ENCODE peak calls at places on chromosomes 6 and 20, in ten cellular contexts. One of them, this sample, is unnamed.

GRCh38 chr20:33914871-33915270 is 78.8 kb upstream of the RALY start:
- DNase-seq in posterior cingulate gyrus: no peak
- DNase-seq in stimulated activated CD4-positive, alpha-beta T cell treated with anti-CD3 and anti-CD28 coated beads, Interleukin-2, amount 100 ng/mL, for 48 hours: no peak
- DNase-seq in M059J: peak; percentile 89
- DNase-seq in activated CD4-positive, alpha-beta T cell treated with anti-CD3 and anti-CD28 coated beads, Interleukin-2, amount 10 ng/mL, durations not matched to agents 7 days and 5 days: peak; percentile 70
- DNase-seq in smooth muscle cell of the brain vasculature: peak; percentile 80
- DNase-seq in HT-29: peak; percentile 17
- DNase-seq in EL: peak; percentile 68
- DNase-seq in activated CD8-positive, alpha-beta memory T cell treated with anti-CD3 and anti-CD28 coated beads for 48 hours: no peak
- DNase-seq in NCI-H748 treated with DMSO at 0.1 percent for 48 hours: no peak
- DNase-seq in this sample: no peak

GRCh38 chr20:45311589-45312211 is 3.6 kb upstream of the MATN4 start:
- DNase-seq in posterior cingulate gyrus: peak; percentile 51
- DNase-seq in stimulated activated CD4-positive, alpha-beta T cell treated with anti-CD3 and anti-CD28 coated beads, Interleukin-2, amount 100 ng/mL, for 48 hours: peak; percentile 70
- DNase-seq in M059J: peak; percentile 51
- DNase-seq in activated CD4-positive, alpha-beta T cell treated with anti-CD3 and anti-CD28 coated beads, Interleukin-2, amount 10 ng/mL, durations not matched to agents 7 days and 5 days: peak; percentile 64
- DNase-seq in smooth muscle cell of the brain vasculature: no peak
- DNase-seq in HT-29: peak; percentile 84
- DNase-seq in EL: peak; percentile 65
- DNase-seq in activated CD8-positive, alpha-beta memory T cell treated with anti-CD3 and anti-CD28 coated beads for 48 hours: peak; percentile 52
- DNase-seq in NCI-H748 treated with DMSO at 0.1 percent for 48 hours: peak; percentile 2
- DNase-seq in this sample: peak; percentile 80

GRCh38 chr6:142853244-142854180 is 91.5 kb downstream of the HIVEP2 start:
- DNase-seq in posterior cingulate gyrus: no peak
- DNase-seq in stimulated activated CD4-positive, alpha-beta T cell treated with anti-CD3 and anti-CD28 coated beads, Interleukin-2, amount 100 ng/mL, for 48 hours: no peak
- DNase-seq in M059J: peak; percentile 75
- DNase-seq in activated CD4-positive, alpha-beta T cell treated with anti-CD3 and anti-CD28 coated beads, Interleukin-2, amount 10 ng/mL, durations not matched to agents 7 days and 5 days: no peak
- DNase-seq in smooth muscle cell of the brain vasculature: no peak
- DNase-seq in HT-29: no peak
- DNase-seq in EL: peak; percentile 53
- DNase-seq in activated CD8-positive, alpha-beta memory T cell treated with anti-CD3 and anti-CD28 coated beads for 48 hours: no peak
- DNase-seq in NCI-H748 treated with DMSO at 0.1 percent for 48 hours: no peak
- DNase-seq in this sample: no peak

GRCh38 chr20:61404311-61404710 is 152.2 kb downstream of the CDH4 start:
- DNase-seq in posterior cingulate gyrus: no peak
- DNase-seq in stimulated activated CD4-positive, alpha-beta T cell treated with anti-CD3 and anti-CD28 coated beads, Interleukin-2, amount 100 ng/mL, for 48 hours: no peak
- DNase-seq in M059J: no peak
- DNase-seq in activated CD4-positive, alpha-beta T cell treated with anti-CD3 and anti-CD28 coated beads, Interleukin-2, amount 10 ng/mL, durations not matched to agents 7 days and 5 days: no peak
- DNase-seq in smooth muscle cell of the brain vasculature: no peak
- DNase-seq in HT-29: no peak
- DNase-seq in EL: no peak
- DNase-seq in activated CD8-positive, alpha-beta memory T cell treated with anti-CD3 and anti-CD28 coated beads for 48 hours: no peak
- DNase-seq in NCI-H748 treated with DMSO at 0.1 percent for 48 hours: no peak
- DNase-seq in this sample: no peak

GRCh38 chr20:63223121-63223825 is 7.3 kb upstream of the YTHDF1 start:
- DNase-seq in posterior cingulate gyrus: peak; percentile 38
- DNase-seq in stimulated activated CD4-positive, alpha-beta T cell treated with anti-CD3 and anti-CD28 coated beads, Interleukin-2, amount 100 ng/mL, for 48 hours: peak; percentile 47
- DNase-seq in M059J: peak; percentile 53
- DNase-seq in activated CD4-positive, alpha-beta T cell treated with anti-CD3 and anti-CD28 coated beads, Interleukin-2, amount 10 ng/mL, durations not matched to agents 7 days and 5 days: peak; percentile 63
- DNase-seq in smooth muscle cell of the brain vasculature: no peak
- DNase-seq in HT-29: peak; percentile 78
- DNase-seq in EL: peak; percentile 41
- DNase-seq in activated CD8-positive, alpha-beta memory T cell treated with anti-CD3 and anti-CD28 coated beads for 48 hours: no peak
- DNase-seq in NCI-H748 treated with DMSO at 0.1 percent for 48 hours: no peak
- DNase-seq in this sample: peak; percentile 72

GRCh38 chr6:167731216-167731615 is 95.5 kb upstream of the AFDN start:
- DNase-seq in posterior cingulate gyrus: no peak
- DNase-seq in stimulated activated CD4-positive, alpha-beta T cell treated with anti-CD3 and anti-CD28 coated beads, Interleukin-2, amount 100 ng/mL, for 48 hours: no peak
- DNase-seq in M059J: no peak
- DNase-seq in activated CD4-positive, alpha-beta T cell treated with anti-CD3 and anti-CD28 coated beads, Interleukin-2, amount 10 ng/mL, durations not matched to agents 7 days and 5 days: no peak
- DNase-seq in smooth muscle cell of the brain vasculature: no peak
- DNase-seq in HT-29: no peak
- DNase-seq in EL: no peak
- DNase-seq in activated CD8-positive, alpha-beta memory T cell treated with anti-CD3 and anti-CD28 coated beads for 48 hours: no peak
- DNase-seq in NCI-H748 treated with DMSO at 0.1 percent for 48 hours: no peak
- DNase-seq in this sample: no peak

GRCh38 chr20:33477386-33478234 is 12.3 kb upstream of the CBFA2T2 start:
- DNase-seq in posterior cingulate gyrus: no peak
- DNase-seq in stimulated activated CD4-positive, alpha-beta T cell treated with anti-CD3 and anti-CD28 coated beads, Interleukin-2, amount 100 ng/mL, for 48 hours: no peak
- DNase-seq in M059J: no peak
- DNase-seq in activated CD4-positive, alpha-beta T cell treated with anti-CD3 and anti-CD28 coated beads, Interleukin-2, amount 10 ng/mL, durations not matched to agents 7 days and 5 days: no peak
- DNase-seq in smooth muscle cell of the brain vasculature: no peak
- DNase-seq in HT-29: no peak
- DNase-seq in EL: no peak
- DNase-seq in activated CD8-positive, alpha-beta memory T cell treated with anti-CD3 and anti-CD28 coated beads for 48 hours: no peak
- DNase-seq in NCI-H748 treated with DMSO at 0.1 percent for 48 hours: peak; percentile 81
- DNase-seq in this sample: no peak

GRCh38 chr20:34017610-34018009 is 23.9 kb downstream of the RALY start:
- DNase-seq in posterior cingulate gyrus: no peak
- DNase-seq in stimulated activated CD4-positive, alpha-beta T cell treated with anti-CD3 and anti-CD28 coated beads, Interleukin-2, amount 100 ng/mL, for 48 hours: no peak
- DNase-seq in M059J: peak; percentile 97
- DNase-seq in activated CD4-positive, alpha-beta T cell treated with anti-CD3 and anti-CD28 coated beads, Interleukin-2, amount 10 ng/mL, durations not matched to agents 7 days and 5 days: no peak
- DNase-seq in smooth muscle cell of the brain vasculature: peak; percentile 6
- DNase-seq in HT-29: no peak
- DNase-seq in EL: peak; percentile 97
- DNase-seq in activated CD8-positive, alpha-beta memory T cell treated with anti-CD3 and anti-CD28 coated beads for 48 hours: no peak
- DNase-seq in NCI-H748 treated with DMSO at 0.1 percent for 48 hours: no peak
- DNase-seq in this sample: no peak

GRCh38 chr6:36533321-36533720 is 14.0 kb downstream of the STK38 start:
- DNase-seq in posterior cingulate gyrus: no peak
- DNase-seq in stimulated activated CD4-positive, alpha-beta T cell treated with anti-CD3 and anti-CD28 coated beads, Interleukin-2, amount 100 ng/mL, for 48 hours: no peak
- DNase-seq in M059J: no peak
- DNase-seq in activated CD4-positive, alpha-beta T cell treated with anti-CD3 and anti-CD28 coated beads, Interleukin-2, amount 10 ng/mL, durations not matched to agents 7 days and 5 days: no peak
- DNase-seq in smooth muscle cell of the brain vasculature: no peak
- DNase-seq in HT-29: no peak
- DNase-seq in EL: peak; percentile 41
- DNase-seq in activated CD8-positive, alpha-beta memory T cell treated with anti-CD3 and anti-CD28 coated beads for 48 hours: no peak
- DNase-seq in NCI-H748 treated with DMSO at 0.1 percent for 48 hours: no peak
- DNase-seq in this sample: no peak

GRCh38 chr6:138336221-138336620 is 41.5 kb upstream of the SMIM28 start:
- DNase-seq in posterior cingulate gyrus: no peak
- DNase-seq in stimulated activated CD4-positive, alpha-beta T cell treated with anti-CD3 and anti-CD28 coated beads, Interleukin-2, amount 100 ng/mL, for 48 hours: no peak
- DNase-seq in M059J: no peak
- DNase-seq in activated CD4-positive, alpha-beta T cell treated with anti-CD3 and anti-CD28 coated beads, Interleukin-2, amount 10 ng/mL, durations not matched to agents 7 days and 5 days: no peak
- DNase-seq in smooth muscle cell of the brain vasculature: no peak
- DNase-seq in HT-29: no peak
- DNase-seq in EL: no peak
- DNase-seq in activated CD8-positive, alpha-beta memory T cell treated with anti-CD3 and anti-CD28 coated beads for 48 hours: no peak
- DNase-seq in NCI-H748 treated with DMSO at 0.1 percent for 48 hours: no peak
- DNase-seq in this sample: no peak

GRCh38 chr20:14721926-14722325 is 384.5 kb upstream of the FLRT3 start:
- DNase-seq in posterior cingulate gyrus: no peak
- DNase-seq in stimulated activated CD4-positive, alpha-beta T cell treated with anti-CD3 and anti-CD28 coated beads, Interleukin-2, amount 100 ng/mL, for 48 hours: no peak
- DNase-seq in M059J: peak; percentile 17
- DNase-seq in activated CD4-positive, alpha-beta T cell treated with anti-CD3 and anti-CD28 coated beads, Interleukin-2, amount 10 ng/mL, durations not matched to agents 7 days and 5 days: no peak
- DNase-seq in smooth muscle cell of the brain vasculature: no peak
- DNase-seq in HT-29: no peak
- DNase-seq in EL: no peak
- DNase-seq in activated CD8-positive, alpha-beta memory T cell treated with anti-CD3 and anti-CD28 coated beads for 48 hours: no peak
- DNase-seq in NCI-H748 treated with DMSO at 0.1 percent for 48 hours: no peak
- DNase-seq in this sample: no peak

GRCh38 chr6:45630801-45631200 is 253.1 kb upstream of the SUPT3H start:
- DNase-seq in posterior cingulate gyrus: no peak
- DNase-seq in stimulated activated CD4-positive, alpha-beta T cell treated with anti-CD3 and anti-CD28 coated beads, Interleukin-2, amount 100 ng/mL, for 48 hours: no peak
- DNase-seq in M059J: peak; percentile 86
- DNase-seq in activated CD4-positive, alpha-beta T cell treated with anti-CD3 and anti-CD28 coated beads, Interleukin-2, amount 10 ng/mL, durations not matched to agents 7 days and 5 days: no peak
- DNase-seq in smooth muscle cell of the brain vasculature: no peak
- DNase-seq in HT-29: no peak
- DNase-seq in EL: peak; percentile 37
- DNase-seq in activated CD8-positive, alpha-beta memory T cell treated with anti-CD3 and anti-CD28 coated beads for 48 hours: no peak
- DNase-seq in NCI-H748 treated with DMSO at 0.1 percent for 48 hours: no peak
- DNase-seq in this sample: no peak

GRCh38 chr6:33912177-33912576 is 108.4 kb upstream of the MLN start:
- DNase-seq in posterior cingulate gyrus: no peak
- DNase-seq in stimulated activated CD4-positive, alpha-beta T cell treated with anti-CD3 and anti-CD28 coated beads, Interleukin-2, amount 100 ng/mL, for 48 hours: no peak
- DNase-seq in M059J: no peak
- DNase-seq in activated CD4-positive, alpha-beta T cell treated with anti-CD3 and anti-CD28 coated beads, Interleukin-2, amount 10 ng/mL, durations not matched to agents 7 days and 5 days: no peak
- DNase-seq in smooth muscle cell of the brain vasculature: no peak
- DNase-seq in HT-29: no peak
- DNase-seq in EL: no peak
- DNase-seq in activated CD8-positive, alpha-beta memory T cell treated with anti-CD3 and anti-CD28 coated beads for 48 hours: no peak
- DNase-seq in NCI-H748 treated with DMSO at 0.1 percent for 48 hours: no peak
- DNase-seq in this sample: peak; percentile 29

GRCh38 chr6:135066397-135066796 is 11.8 kb upstream of the HBS1L start:
- DNase-seq in posterior cingulate gyrus: no peak
- DNase-seq in stimulated activated CD4-positive, alpha-beta T cell treated with anti-CD3 and anti-CD28 coated beads, Interleukin-2, amount 100 ng/mL, for 48 hours: no peak
- DNase-seq in M059J: no peak
- DNase-seq in activated CD4-positive, alpha-beta T cell treated with anti-CD3 and anti-CD28 coated beads, Interleukin-2, amount 10 ng/mL, durations not matched to agents 7 days and 5 days: no peak
- DNase-seq in smooth muscle cell of the brain vasculature: no peak
- DNase-seq in HT-29: no peak
- DNase-seq in EL: no peak
- DNase-seq in activated CD8-positive, alpha-beta memory T cell treated with anti-CD3 and anti-CD28 coated beads for 48 hours: no peak
- DNase-seq in NCI-H748 treated with DMSO at 0.1 percent for 48 hours: no peak
- DNase-seq in this sample: no peak

GRCh38 chr6:28742668-28743270 is 181.0 kb downstream of the TRIM27 start:
- DNase-seq in posterior cingulate gyrus: no peak
- DNase-seq in stimulated activated CD4-positive, alpha-beta T cell treated with anti-CD3 and anti-CD28 coated beads, Interleukin-2, amount 100 ng/mL, for 48 hours: peak; percentile 32
- DNase-seq in M059J: peak; percentile 85
- DNase-seq in activated CD4-positive, alpha-beta T cell treated with anti-CD3 and anti-CD28 coated beads, Interleukin-2, amount 10 ng/mL, durations not matched to agents 7 days and 5 days: no peak
- DNase-seq in smooth muscle cell of the brain vasculature: no peak
- DNase-seq in HT-29: peak; percentile 72
- DNase-seq in EL: peak; percentile 82
- DNase-seq in activated CD8-positive, alpha-beta memory T cell treated with anti-CD3 and anti-CD28 coated beads for 48 hours: no peak
- DNase-seq in NCI-H748 treated with DMSO at 0.1 percent for 48 hours: peak; percentile 78
- DNase-seq in this sample: peak; percentile 16

GRCh38 chr6:119119989-119120388 is 41.5 kb upstream of the FAM184A start:
- DNase-seq in posterior cingulate gyrus: no peak
- DNase-seq in stimulated activated CD4-positive, alpha-beta T cell treated with anti-CD3 and anti-CD28 coated beads, Interleukin-2, amount 100 ng/mL, for 48 hours: no peak
- DNase-seq in M059J: peak; percentile 43
- DNase-seq in activated CD4-positive, alpha-beta T cell treated with anti-CD3 and anti-CD28 coated beads, Interleukin-2, amount 10 ng/mL, durations not matched to agents 7 days and 5 days: no peak
- DNase-seq in smooth muscle cell of the brain vasculature: no peak
- DNase-seq in HT-29: no peak
- DNase-seq in EL: peak; percentile 40
- DNase-seq in activated CD8-positive, alpha-beta memory T cell treated with anti-CD3 and anti-CD28 coated beads for 48 hours: no peak
- DNase-seq in NCI-H748 treated with DMSO at 0.1 percent for 48 hours: no peak
- DNase-seq in this sample: no peak

GRCh38 chr20:59043698-59044097 is 1.1 kb upstream of the PRELID3B start:
- DNase-seq in posterior cingulate gyrus: no peak
- DNase-seq in stimulated activated CD4-positive, alpha-beta T cell treated with anti-CD3 and anti-CD28 coated beads, Interleukin-2, amount 100 ng/mL, for 48 hours: no peak
- DNase-seq in M059J: peak; percentile 55
- DNase-seq in activated CD4-positive, alpha-beta T cell treated with anti-CD3 and anti-CD28 coated beads, Interleukin-2, amount 10 ng/mL, durations not matched to agents 7 days and 5 days: no peak
- DNase-seq in smooth muscle cell of the brain vasculature: no peak
- DNase-seq in HT-29: no peak
- DNase-seq in EL: peak; percentile 52
- DNase-seq in activated CD8-positive, alpha-beta memory T cell treated with anti-CD3 and anti-CD28 coated beads for 48 hours: no peak
- DNase-seq in NCI-H748 treated with DMSO at 0.1 percent for 48 hours: no peak
- DNase-seq in this sample: no peak

GRCh38 chr6:161348628-161348994 is 74.8 kb upstream of the AGPAT4 start:
- DNase-seq in posterior cingulate gyrus: no peak
- DNase-seq in stimulated activated CD4-positive, alpha-beta T cell treated with anti-CD3 and anti-CD28 coated beads, Interleukin-2, amount 100 ng/mL, for 48 hours: no peak
- DNase-seq in M059J: no peak
- DNase-seq in activated CD4-positive, alpha-beta T cell treated with anti-CD3 and anti-CD28 coated beads, Interleukin-2, amount 10 ng/mL, durations not matched to agents 7 days and 5 days: no peak
- DNase-seq in smooth muscle cell of the brain vasculature: no peak
- DNase-seq in HT-29: no peak
- DNase-seq in EL: no peak
- DNase-seq in activated CD8-positive, alpha-beta memory T cell treated with anti-CD3 and anti-CD28 coated beads for 48 hours: no peak
- DNase-seq in NCI-H748 treated with DMSO at 0.1 percent for 48 hours: no peak
- DNase-seq in this sample: no peak

GRCh38 chr6:5379647-5380242 is 118.4 kb downstream of the FARS2 start:
- DNase-seq in posterior cingulate gyrus: no peak
- DNase-seq in stimulated activated CD4-positive, alpha-beta T cell treated with anti-CD3 and anti-CD28 coated beads, Interleukin-2, amount 100 ng/mL, for 48 hours: peak; percentile 17
- DNase-seq in M059J: peak; percentile 40
- DNase-seq in activated CD4-positive, alpha-beta T cell treated with anti-CD3 and anti-CD28 coated beads, Interleukin-2, amount 10 ng/mL, durations not matched to agents 7 days and 5 days: peak; percentile 42
- DNase-seq in smooth muscle cell of the brain vasculature: peak; percentile 2
- DNase-seq in HT-29: peak; percentile 43
- DNase-seq in EL: peak; percentile 49
- DNase-seq in activated CD8-positive, alpha-beta memory T cell treated with anti-CD3 and anti-CD28 coated beads for 48 hours: no peak
- DNase-seq in NCI-H748 treated with DMSO at 0.1 percent for 48 hours: peak; percentile 32
- DNase-seq in this sample: peak; percentile 38

GRCh38 chr6:128731249-128732165 is 151.4 kb upstream of the LAMA2 start:
- DNase-seq in posterior cingulate gyrus: no peak
- DNase-seq in stimulated activated CD4-positive, alpha-beta T cell treated with anti-CD3 and anti-CD28 coated beads, Interleukin-2, amount 100 ng/mL, for 48 hours: no peak
- DNase-seq in M059J: peak; percentile 71
- DNase-seq in activated CD4-positive, alpha-beta T cell treated with anti-CD3 and anti-CD28 coated beads, Interleukin-2, amount 10 ng/mL, durations not matched to agents 7 days and 5 days: no peak
- DNase-seq in smooth muscle cell of the brain vasculature: peak; percentile 26
- DNase-seq in HT-29: peak; percentile 73
- DNase-seq in EL: peak; percentile 61
- DNase-seq in activated CD8-positive, alpha-beta memory T cell treated with anti-CD3 and anti-CD28 coated beads for 48 hours: no peak
- DNase-seq in NCI-H748 treated with DMSO at 0.1 percent for 48 hours: peak; percentile 68
- DNase-seq in this sample: peak; percentile 45

GRCh38 chr6:137951064-137951597 is 84.1 kb downstream of the TNFAIP3 start:
- DNase-seq in posterior cingulate gyrus: no peak
- DNase-seq in stimulated activated CD4-positive, alpha-beta T cell treated with anti-CD3 and anti-CD28 coated beads, Interleukin-2, amount 100 ng/mL, for 48 hours: no peak
- DNase-seq in M059J: no peak
- DNase-seq in activated CD4-positive, alpha-beta T cell treated with anti-CD3 and anti-CD28 coated beads, Interleukin-2, amount 10 ng/mL, durations not matched to agents 7 days and 5 days: no peak
- DNase-seq in smooth muscle cell of the brain vasculature: no peak
- DNase-seq in HT-29: no peak
- DNase-seq in EL: no peak
- DNase-seq in activated CD8-positive, alpha-beta memory T cell treated with anti-CD3 and anti-CD28 coated beads for 48 hours: no peak
- DNase-seq in NCI-H748 treated with DMSO at 0.1 percent for 48 hours: no peak
- DNase-seq in this sample: no peak

GRCh38 chr6:27862396-27863061 is 49.7 kb downstream of the OR2B2 start:
- DNase-seq in posterior cingulate gyrus: no peak
- DNase-seq in stimulated activated CD4-positive, alpha-beta T cell treated with anti-CD3 and anti-CD28 coated beads, Interleukin-2, amount 100 ng/mL, for 48 hours: no peak
- DNase-seq in M059J: peak; percentile 59
- DNase-seq in activated CD4-positive, alpha-beta T cell treated with anti-CD3 and anti-CD28 coated beads, Interleukin-2, amount 10 ng/mL, durations not matched to agents 7 days and 5 days: no peak
- DNase-seq in smooth muscle cell of the brain vasculature: no peak
- DNase-seq in HT-29: no peak
- DNase-seq in EL: no peak
- DNase-seq in activated CD8-positive, alpha-beta memory T cell treated with anti-CD3 and anti-CD28 coated beads for 48 hours: no peak
- DNase-seq in NCI-H748 treated with DMSO at 0.1 percent for 48 hours: no peak
- DNase-seq in this sample: no peak

GRCh38 chr6:100479180-100480035 is 14.7 kb upstream of the SIM1 start:
- DNase-seq in posterior cingulate gyrus: no peak
- DNase-seq in stimulated activated CD4-positive, alpha-beta T cell treated with anti-CD3 and anti-CD28 coated beads, Interleukin-2, amount 100 ng/mL, for 48 hours: no peak
- DNase-seq in M059J: peak; percentile 63
- DNase-seq in activated CD4-positive, alpha-beta T cell treated with anti-CD3 and anti-CD28 coated beads, Interleukin-2, amount 10 ng/mL, durations not matched to agents 7 days and 5 days: no peak
- DNase-seq in smooth muscle cell of the brain vasculature: no peak
- DNase-seq in HT-29: peak; percentile 65
- DNase-seq in EL: peak; percentile 54
- DNase-seq in activated CD8-positive, alpha-beta memory T cell treated with anti-CD3 and anti-CD28 coated beads for 48 hours: no peak
- DNase-seq in NCI-H748 treated with DMSO at 0.1 percent for 48 hours: peak; percentile 31
- DNase-seq in this sample: peak; percentile 63

GRCh38 chr6:27224729-27225128 is 22.8 kb upstream of the PRSS16 start:
- DNase-seq in posterior cingulate gyrus: no peak
- DNase-seq in stimulated activated CD4-positive, alpha-beta T cell treated with anti-CD3 and anti-CD28 coated beads, Interleukin-2, amount 100 ng/mL, for 48 hours: no peak
- DNase-seq in M059J: no peak
- DNase-seq in activated CD4-positive, alpha-beta T cell treated with anti-CD3 and anti-CD28 coated beads, Interleukin-2, amount 10 ng/mL, durations not matched to agents 7 days and 5 days: no peak
- DNase-seq in smooth muscle cell of the brain vasculature: no peak
- DNase-seq in HT-29: no peak
- DNase-seq in EL: no peak
- DNase-seq in activated CD8-positive, alpha-beta memory T cell treated with anti-CD3 and anti-CD28 coated beads for 48 hours: no peak
- DNase-seq in NCI-H748 treated with DMSO at 0.1 percent for 48 hours: no peak
- DNase-seq in this sample: no peak